ENCODE peak calls at places on chromosomes 7 and 10, in seven cellular contexts. L is cardiac muscle cell, R is GM12865, B is NB4, W is fibroblast of pulmonary artery, G is mucosa of descending colon, T is spleen. V is an unnamed sample.

GRCh38 chr7:145633513-145633912 is 483.1 kb upstream of the CNTNAP2 start:
- DNase-seq in L (no peak), R (no peak), B (no peak), W (no peak), G (no peak), T (no peak), V (peak)

GRCh38 chr10:97456686-97457065 is 10.7 kb downstream of the ZDHHC16 start:
- DNase-seq in L (peak), R (no peak), B (no peak), W (no peak), G (no peak), T (no peak), V (no peak)

GRCh38 chr10:127408733-127409132 is 140.4 kb upstream of the NPS start:
- DNase-seq in L (no peak), R (no peak), B (no peak), W (no peak), G (no peak), T (no peak), V (no peak)

GRCh38 chr10:87976101-87976743 is 112.8 kb downstream of the PTEN start:
- DNase-seq in L (no peak), R (no peak), B (no peak), W (peak), G (no peak), T (no peak), V (peak)

GRCh38 chr7:155731375-155731774 is 80.9 kb downstream of the SHH start:
- DNase-seq in L (no peak), R (no peak), B (no peak), W (peak), G (no peak), T (no peak), V (peak)

GRCh38 chr7:143435266-143435665 is 8.0 kb upstream of the TAS2R60 start:
- DNase-seq in L (no peak), R (no peak), B (no peak), W (no peak), G (no peak), T (no peak), V (no peak)

GRCh38 chr10:114680557-114681117 is 22.6 kb upstream of the ABLIM1 start:
- DNase-seq in L (no peak), R (no peak), B (peak), W (no peak), G (no peak), T (no peak), V (no peak)

GRCh38 chr10:11411926-11412545 is 199.4 kb downstream of the USP6NL start:
- DNase-seq in L (no peak), R (peak), B (peak), W (no peak), G (no peak), T (no peak), V (peak)

GRCh38 chr10:13481690-13482089 is 47.1 kb downstream of the BEND7 start:
- DNase-seq in L (no peak), R (no peak), B (no peak), W (no peak), G (no peak), T (no peak), V (no peak)

GRCh38 chr7:92841192-92841591 is 4.8 kb upstream of the CDK6 start:
- DNase-seq in L (no peak), R (peak), B (no peak), W (no peak), G (no peak), T (no peak), V (peak)

GRCh38 chr7:266851-267840 is 22.8 kb upstream of the FOXL3 start:
- DNase-seq in L (peak), R (no peak), B (no peak), W (no peak), G (peak), T (peak), V (no peak)

GRCh38 chr10:35335718-35336083 is 608 bp upstream of the CCNY start:
- DNase-seq in L (no peak), R (peak), B (peak), W (no peak), G (peak), T (peak), V (no peak)

GRCh38 chr10:21514808-21515580 is 10.5 kb downstream of the SKIDA1 start:
- DNase-seq in L (no peak), R (no peak), B (no peak), W (no peak), G (no peak), T (no peak), V (peak)

GRCh38 chr10:130127612-130128607 is 8.3 kb upstream of the GLRX3 start:
- DNase-seq in L (peak), R (peak), B (peak), W (peak), G (peak), T (no peak), V (peak)

GRCh38 chr7:144384071-144384470 is 19.4 kb downstream of the NOBOX start:
- DNase-seq in L (no peak), R (peak), B (no peak), W (peak), G (peak), T (no peak), V (peak)

GRCh38 chr10:128180843-128181242 is 54.6 kb upstream of the MKI67 start:
- DNase-seq in L (no peak), R (no peak), B (peak), W (no peak), G (no peak), T (no peak), V (no peak)

GRCh38 chr7:1232103-1232466 is 587 bp upstream of the UNCX start:
- DNase-seq in L (no peak), R (no peak), B (no peak), W (no peak), G (no peak), T (no peak), V (no peak)

GRCh38 chr10:64558094-64558870 is 1037.1 kb downstream of the REEP3 start:
- DNase-seq in L (no peak), R (no peak), B (no peak), W (no peak), G (no peak), T (no peak), V (no peak)

GRCh38 chr10:35435824-35436223 is 99.5 kb downstream of the CCNY start:
- DNase-seq in L (no peak), R (no peak), B (peak), W (no peak), G (no peak), T (no peak), V (no peak)

GRCh38 chr7:22709857-22710256 is 17.1 kb upstream of the IL6 start:
- DNase-seq in L (no peak), R (no peak), B (no peak), W (no peak), G (no peak), T (no peak), V (no peak)

GRCh38 chr7:87599336-87599735 is 1.3 kb downstream of the ABCB1 start:
- DNase-seq in L (no peak), R (peak), B (peak), W (no peak), G (peak), T (peak), V (no peak)

GRCh38 chr7:44743750-44744149 is 4.9 kb upstream of the ZMIZ2 start:
- DNase-seq in L (no peak), R (no peak), B (no peak), W (no peak), G (no peak), T (no peak), V (no peak)

GRCh38 chr10:88045116-88045515 is 181.7 kb downstream of the PTEN start:
- DNase-seq in L (no peak), R (no peak), B (no peak), W (no peak), G (no peak), T (no peak), V (peak)

GRCh38 chr10:69384320-69384719 is 32.4 kb downstream of the TACR2 start:
- DNase-seq in L (no peak), R (no peak), B (no peak), W (no peak), G (no peak), T (no peak), V (no peak)

GRCh38 chr10:15043674-15044073 is at the start of gene OLAH:
- DNase-seq in L (no peak), R (no peak), B (peak), W (peak), G (no peak), T (no peak), V (peak)

GRCh38 chr7:92010215-92010614 is 69.6 kb downstream of the AKAP9 start:
- DNase-seq in L (no peak), R (no peak), B (no peak), W (no peak), G (no peak), T (no peak), V (no peak)

GRCh38 chr10:46096909-46097575 is 51.0 kb upstream of the MSMB start:
- DNase-seq in L (peak), R (peak), B (peak), W (no peak), G (no peak), T (peak), V (no peak)

GRCh38 chr7:124566576-124566975 is 199.0 kb downstream of the GPR37 start:
- DNase-seq in L (no peak), R (no peak), B (no peak), W (peak), G (no peak), T (no peak), V (peak)

GRCh38 chr10:130936844-130937243 is 374.7 kb downstream of the TCERG1L start:
- DNase-seq in L (no peak), R (no peak), B (no peak), W (no peak), G (no peak), T (no peak), V (no peak)

GRCh38 chr10:26367771-26368170 is 70.4 kb upstream of the APBB1IP start:
- DNase-seq in L (peak), R (peak), B (peak), W (peak), G (peak), T (no peak), V (peak)

GRCh38 chr10:86663576-86664369 is 4.5 kb upstream of the LDB3 start:
- DNase-seq in L (no peak), R (no peak), B (no peak), W (no peak), G (no peak), T (peak), V (no peak)

GRCh38 chr10:97889461-97890265 is 40.0 kb downstream of the GOLGA7B start:
- DNase-seq in L (no peak), R (no peak), B (peak), W (peak), G (no peak), T (peak), V (peak)

GRCh38 chr10:77531441-77532001 is 106.1 kb downstream of the KCNMA1 start:
- DNase-seq in L (no peak), R (peak), B (peak), W (peak), G (no peak), T (no peak), V (peak)

GRCh38 chr10:31134303-31134928 is 102.8 kb upstream of the ZNF438 start:
- DNase-seq in L (peak), R (peak), B (peak), W (peak), G (no peak), T (no peak), V (peak)

GRCh38 chr7:90250601-90251303 is 5.8 kb downstream of the CFAP69 start:
- DNase-seq in L (no peak), R (no peak), B (no peak), W (peak), G (no peak), T (no peak), V (peak)

GRCh38 chr7:2451171-2452073 is 24.8 kb downstream of the GRIFIN start:
- DNase-seq in L (peak), R (peak), B (peak), W (peak), G (peak), T (peak), V (peak)

GRCh38 chr7:151351967-151352366 is 10.4 kb downstream of the NUB1 start:
- DNase-seq in L (no peak), R (peak), B (no peak), W (no peak), G (peak), T (no peak), V (no peak)

GRCh38 chr7:151347200-151347599 is 5.6 kb downstream of the NUB1 start:
- DNase-seq in L (no peak), R (no peak), B (no peak), W (no peak), G (no peak), T (no peak), V (no peak)

GRCh38 chr7:151351027-151351426 is 9.4 kb downstream of the NUB1 start:
- DNase-seq in L (peak), R (peak), B (peak), W (no peak), G (peak), T (peak), V (no peak)

GRCh38 chr7:151348970-151349369 is 7.4 kb downstream of the NUB1 start:
- DNase-seq in L (no peak), R (no peak), B (no peak), W (no peak), G (no peak), T (no peak), V (no peak)

DNA sequence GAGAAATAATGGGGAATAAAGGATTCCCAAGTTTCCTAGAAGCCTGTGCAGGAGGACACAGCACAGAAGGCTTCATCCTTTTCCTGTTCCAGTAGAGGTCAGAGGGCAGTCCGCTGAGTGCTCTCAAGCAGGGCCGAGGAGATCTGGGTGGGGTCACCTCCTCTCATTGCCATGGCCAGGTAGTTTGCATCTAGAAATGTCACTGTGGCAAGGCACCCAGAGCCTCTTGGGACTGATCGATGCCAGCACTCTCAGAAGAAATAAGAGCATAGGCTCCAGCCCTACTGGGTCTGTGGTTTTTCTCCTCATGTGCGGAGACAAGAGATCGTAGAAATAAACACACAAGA is 7.9 kb downstream of the NUB1 start:
- DNase-seq in L (no peak), R (no peak), B (no peak), W (no peak), G (peak), T (no peak), V (no peak)
- H3K4me3 ChIP-seq in L (no peak), R (peak), B (peak), W (no peak), G (no peak), T (peak), V (no peak)

GRCh38 chr10:110269641-110270318 is 34.9 kb downstream of the SMNDC1 start:
- DNase-seq in L (peak), R (peak), B (no peak), W (peak), G (peak), T (no peak), V (peak)
- H3K4me3 ChIP-seq in L (no peak), R (no peak), B (no peak), W (peak), G (no peak), T (peak), V (peak)

GRCh38 chr10:42367532-42368230 is 270.7 kb downstream of the ZNF33B start:
- DNase-seq in L (no peak), R (no peak), B (no peak), W (peak), G (peak), T (peak), V (peak)
- H3K4me3 ChIP-seq in L (no peak), R (no peak), B (no peak), W (peak), G (no peak), T (peak), V (peak)

DNA sequence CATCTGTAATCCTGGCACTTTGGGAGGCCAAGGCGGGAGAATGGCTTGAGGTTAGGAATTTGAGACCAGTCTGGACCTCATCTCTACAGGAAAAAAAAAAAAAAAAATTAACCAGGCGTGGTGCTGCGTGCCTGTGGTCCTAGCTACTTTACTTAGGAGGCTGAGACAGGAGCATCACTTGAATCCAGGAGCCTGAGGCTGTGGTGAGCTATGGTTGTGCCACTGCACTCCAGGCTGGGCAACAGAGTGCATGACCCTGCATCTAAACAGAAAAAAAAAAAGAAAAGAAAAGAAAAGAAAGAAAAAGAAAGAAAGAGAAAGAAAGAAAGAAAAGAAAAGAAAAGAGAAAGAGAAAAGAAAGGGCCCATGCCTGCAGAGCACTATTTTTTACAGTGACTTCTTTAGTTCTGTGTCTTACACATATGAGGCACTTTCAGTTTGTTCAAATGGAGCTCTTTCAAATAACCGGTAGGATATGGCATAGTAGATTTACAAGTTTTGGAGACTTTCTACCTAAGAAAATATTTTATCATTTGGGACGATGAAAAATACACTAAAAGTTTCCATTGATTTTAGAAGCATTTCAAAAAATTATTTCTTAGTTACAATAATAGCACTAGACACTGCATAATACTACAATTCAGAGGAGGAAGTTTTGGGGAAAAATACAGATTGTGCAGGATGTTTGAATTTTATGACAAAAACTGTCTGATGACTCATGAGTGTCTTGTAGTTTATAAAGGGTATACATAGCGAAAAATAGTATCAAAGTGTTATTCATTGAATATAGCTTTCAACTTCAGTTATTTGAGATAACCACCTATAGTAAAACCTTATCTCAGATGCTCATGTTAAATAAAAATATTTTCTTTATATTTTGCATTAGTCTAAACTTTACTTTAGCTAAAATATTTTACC is 75.9 kb downstream of the MDFIC start:
- DNase-seq in L (no peak), R (no peak), B (no peak), W (no peak), G (no peak), T (no peak), V (no peak)
- H3K4me3 ChIP-seq in L (no peak), R (no peak), B (no peak), W (no peak), G (no peak), T (no peak), V (no peak)

GRCh38 chr7:128888756-128889095 is 21.8 kb downstream of the KCP start:
- DNase-seq in L (no peak), R (no peak), B (no peak), W (no peak), G (no peak), T (peak), V (no peak)

GRCh38 chr7:128891942-128892269 is 18.6 kb downstream of the KCP start:
- DNase-seq in L (no peak), R (no peak), B (no peak), W (no peak), G (no peak), T (peak), V (no peak)

GRCh38 chr7:128891110-128891941 is 19.2 kb downstream of the KCP start:
- DNase-seq in L (no peak), R (no peak), B (no peak), W (no peak), G (no peak), T (peak), V (no peak)

GRCh38 chr7:128889121-128889520 is 21.4 kb downstream of the KCP start:
- DNase-seq in L (no peak), R (no peak), B (no peak), W (no peak), G (no peak), T (peak), V (no peak)

GRCh38 chr7:128890306-128891109 is 20.0 kb downstream of the KCP start:
- DNase-seq in L (no peak), R (no peak), B (no peak), W (no peak), G (peak), T (peak), V (no peak)
- H3K4me3 ChIP-seq in L (no peak), R (no peak), B (no peak), W (no peak), G (no peak), T (peak), V (no peak)

GRCh38 chr10:73886625-73887024 is 12.3 kb upstream of the CAMK2G start:
- DNase-seq in L (no peak), R (no peak), B (no peak), W (no peak), G (no peak), T (no peak), V (peak)
- H3K4me3 ChIP-seq in L (no peak), R (no peak), B (no peak), W (no peak), G (no peak), T (no peak), V (no peak)

GRCh38 chr7:63900394-63901203 is 98.0 kb upstream of the ZNF722 start:
- DNase-seq in L (no peak), R (peak), B (peak), W (peak), G (peak), T (peak), V (no peak)

GRCh38 chr7:63899691-63900393 is 98.8 kb upstream of the ZNF722 start:
- DNase-seq in L (no peak), R (peak), B (peak), W (no peak), G (peak), T (peak), V (no peak)
- H3K4me3 ChIP-seq in L (no peak), R (no peak), B (peak), W (no peak), G (peak), T (peak), V (no peak)

GRCh38 chr7:54987772-54988171 is 31.0 kb upstream of the EGFR start:
- DNase-seq in L (no peak), R (no peak), B (no peak), W (no peak), G (peak), T (no peak), V (no peak)

GRCh38 chr7:54988516-54988915 is 30.3 kb upstream of the EGFR start:
- DNase-seq in L (no peak), R (no peak), B (no peak), W (no peak), G (no peak), T (no peak), V (no peak)

GRCh38 chr7:54989826-54990225 is 29.0 kb upstream of the EGFR start:
- DNase-seq in L (no peak), R (no peak), B (no peak), W (no peak), G (no peak), T (no peak), V (no peak)

GRCh38 chr7:54985405-54986360 is 33.1 kb upstream of the EGFR start:
- DNase-seq in L (no peak), R (no peak), B (no peak), W (peak), G (no peak), T (no peak), V (peak)

DNA sequence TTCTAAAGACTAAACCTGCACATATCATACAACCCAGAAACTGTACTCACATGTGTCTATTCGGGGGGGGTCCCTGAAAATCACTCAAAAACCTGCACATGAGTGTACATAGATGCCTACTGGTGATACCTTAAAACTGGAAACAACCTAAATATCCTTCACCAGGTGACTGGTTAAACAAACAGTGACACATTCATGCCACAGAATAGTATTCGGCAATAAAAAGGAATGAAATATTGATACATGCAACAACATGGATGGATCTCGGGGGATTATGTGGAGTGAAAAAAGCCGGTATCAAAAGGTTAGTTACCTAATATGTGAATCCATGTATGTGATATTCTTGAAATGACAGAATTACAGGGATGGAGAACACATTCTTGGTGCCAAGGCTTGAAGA is 32.1 kb upstream of the EGFR start:
- DNase-seq in L (no peak), R (no peak), B (no peak), W (no peak), G (no peak), T (no peak), V (no peak)
- H3K4me3 ChIP-seq in L (no peak), R (no peak), B (no peak), W (no peak), G (no peak), T (no peak), V (no peak)